ENCODE peak calls at places on chromosomes 4 and X, in eight cellular contexts. L, D, N, Y, H, S, P and G are unnamed samples.

GRCh38 chrX:148043456-148043855 is 62.3 kb downstream of the FMR1NB start:
- DNase-seq in D (no peak), S (no peak), Y (no peak), N (peak), H (no peak), L (peak), P (no peak), G (peak)

GRCh38 chrX:19729761-19730160 is 157.6 kb downstream of the SH3KBP1 start:
- DNase-seq in N (no peak), Y (no peak), S (no peak), D (no peak), H (no peak), P (no peak), L (no peak), G (no peak)

GRCh38 chr4:30847157-30847556 is 127.0 kb downstream of the PCDH7 start:
- DNase-seq in L (no peak), N (no peak), Y (no peak), D (no peak), S (no peak), P (peak), H (no peak), G (no peak)

GRCh38 chr4:150145090-150145949 is 67.1 kb downstream of the DCLK2 start:
- DNase-seq in L (peak), S (no peak), H (no peak), D (no peak), P (no peak), Y (no peak), N (no peak), G (peak)

GRCh38 chrX:19342331-19342906 is 1.3 kb upstream of the PDHA1 start:
- DNase-seq in H (no peak), S (no peak), D (peak), Y (peak), P (no peak), L (peak), N (no peak), G (peak)

GRCh38 chr4:617644-618330 is 7.6 kb upstream of the PDE6B start:
- DNase-seq in S (no peak), Y (no peak), H (no peak), N (no peak), D (no peak), L (no peak), P (no peak), G (no peak)

GRCh38 chrX:13323241-13323640 is 3.4 kb upstream of the ATXN3L start:
- DNase-seq in L (no peak), S (no peak), P (no peak), D (no peak), N (no peak), Y (no peak), H (no peak), G (no peak)

GRCh38 chr4:88533937-88534750 is 10.6 kb upstream of the PYURF start:
- DNase-seq in L (peak), N (peak), H (no peak), Y (peak), S (peak), D (no peak), P (no peak), G (peak)

GRCh38 chr4:52103314-52103713 is 52.2 kb downstream of the SPATA18 start:
- DNase-seq in N (no peak), D (no peak), L (no peak), Y (peak), H (no peak), P (peak), S (no peak), G (no peak)

DNA sequence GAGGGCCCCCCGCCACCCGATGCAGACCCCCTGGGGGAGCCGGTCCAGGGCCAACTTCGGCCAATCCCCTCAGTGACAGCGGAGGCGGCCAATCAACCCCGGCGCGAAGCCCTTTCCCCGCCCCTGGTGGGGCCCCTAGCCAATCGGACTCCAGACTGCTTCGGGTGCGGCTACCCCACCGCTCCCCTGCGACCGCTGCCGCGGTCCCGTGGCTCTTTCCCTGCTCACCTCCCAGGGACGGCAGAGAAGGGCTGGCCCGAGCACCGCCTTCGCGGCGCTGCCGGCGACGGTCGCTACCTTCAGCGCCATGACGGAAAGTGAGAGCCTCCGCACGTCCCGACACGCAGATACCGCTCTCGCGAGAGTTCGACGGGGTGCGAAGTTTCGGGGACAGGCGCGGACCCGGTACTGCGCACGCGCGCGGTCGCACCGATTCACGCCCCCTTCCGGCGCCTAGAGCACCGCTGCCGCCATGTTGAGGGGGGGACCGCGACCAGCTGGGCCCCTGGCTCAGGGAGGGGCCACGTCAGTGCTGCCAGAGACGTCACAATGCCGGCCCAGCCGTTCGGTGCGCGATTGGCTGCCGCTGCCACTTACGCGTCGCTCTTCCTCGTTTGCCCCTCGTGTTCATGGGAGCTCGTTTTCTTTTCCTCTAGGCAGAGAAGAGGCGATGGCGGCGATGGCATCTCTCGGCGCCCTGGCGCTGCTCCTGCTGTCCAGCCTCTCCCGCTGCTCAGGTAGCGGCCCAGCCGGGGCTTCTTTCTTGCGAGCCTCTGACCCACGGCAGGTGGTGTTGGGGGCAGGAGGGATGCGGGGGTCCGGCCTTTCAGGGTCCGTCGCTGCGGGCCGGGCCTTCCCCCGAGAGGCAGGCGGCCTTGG is at the start of the genes IDH3G and SSR4:
- DNase-seq in H (peak), D (peak), N (peak), Y (peak), L (peak), S (peak), P (peak), G (peak)
- H3K4me3 ChIP-seq in H (peak), D (peak), N (peak), Y (peak), L (peak), S (peak), P (peak), G (peak)

GRCh38 chr4:123699823-123700822 is 303.5 kb downstream of the SPRY1 start:
- DNase-seq in P (peak), H (no peak), D (no peak), Y (peak), S (peak), L (peak), N (peak), G (peak)

GRCh38 chr4:123706961-123707360 is 310.4 kb downstream of the SPRY1 start:
- DNase-seq in S (no peak), Y (peak), H (no peak), L (peak), P (no peak), D (no peak), N (peak), G (peak)

GRCh38 chr4:123696712-123697111 is 300.1 kb downstream of the SPRY1 start:
- DNase-seq in L (no peak), D (no peak), S (no peak), Y (no peak), H (no peak), P (no peak), N (no peak), G (no peak)

GRCh38 chr4:123705419-123705818 is 308.8 kb downstream of the SPRY1 start:
- DNase-seq in L (no peak), P (no peak), H (no peak), D (no peak), Y (no peak), S (no peak), N (no peak), G (no peak)

DNA sequence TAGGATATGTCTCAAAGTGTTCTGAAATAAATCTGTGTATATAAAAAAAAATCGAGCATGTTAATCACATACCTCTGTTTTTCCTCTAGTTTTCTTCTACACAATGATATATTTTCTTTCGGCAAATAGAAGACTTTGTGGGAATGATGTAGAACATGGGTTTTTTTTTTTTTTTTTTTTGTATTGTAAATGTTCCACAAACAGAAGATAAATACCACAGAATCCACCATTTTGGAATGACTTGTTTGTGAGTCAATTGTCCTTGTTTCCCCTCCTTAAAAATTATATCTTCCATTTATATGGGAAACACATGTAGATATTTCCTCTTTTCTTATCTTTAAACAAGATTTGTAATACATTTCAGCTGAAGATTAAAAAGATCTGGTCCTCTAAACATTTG is 304.5 kb downstream of the SPRY1 start:
- DNase-seq in S (no peak), P (no peak), N (no peak), L (peak), H (no peak), Y (peak), D (no peak), G (no peak)
- H3K4me3 ChIP-seq in S (no peak), P (no peak), N (no peak), L (no peak), H (no peak), Y (no peak), D (no peak), G (no peak)

GRCh38 chr4:94455081-94455480 is 3.3 kb downstream of the PDLIM5 start:
- DNase-seq in H (no peak), Y (peak), L (peak), P (no peak), N (no peak), D (no peak), S (no peak), G (peak)

GRCh38 chr4:94452476-94453300 is 946 bp downstream of the PDLIM5 start:
- DNase-seq in H (no peak), D (peak), N (peak), P (peak), Y (peak), L (peak), S (no peak), G (peak)

GRCh38 chr4:94453534-94453963 is 1.8 kb downstream of the PDLIM5 start:
- DNase-seq in H (no peak), S (no peak), Y (no peak), L (no peak), D (no peak), P (no peak), N (no peak), G (no peak)

GRCh38 chr4:94451669-94452475 is at the start of gene PDLIM5:
- DNase-seq in L (peak), D (peak), N (peak), H (peak), S (no peak), Y (peak), P (peak), G (peak)

GRCh38 chr4:94454405-94454804 is 2.7 kb downstream of the PDLIM5 start:
- DNase-seq in L (peak), N (no peak), D (no peak), Y (no peak), P (no peak), H (no peak), S (no peak), G (peak)
- H3K4me3 ChIP-seq in L (peak), N (no peak), D (no peak), Y (peak), P (peak), H (no peak), S (peak), G (peak)

GRCh38 chrX:10579753-10580060 is 40.7 kb downstream of the MID1 start:
- DNase-seq in D (no peak), S (no peak), P (peak), Y (peak), H (no peak), L (peak), N (peak), G (peak)
- H3K4me3 ChIP-seq in D (no peak), S (no peak), P (no peak), Y (peak), H (no peak), L (no peak), N (peak), G (peak)